ENCODE peak calls at places on chromosomes 11 and 22, in nine cellular contexts. One of them, this sample, is unnamed.

GRCh38 chr11:14645247-14645912 is 1.8 kb downstream of the PDE3B start:
- DNase-seq in activated CD4-positive, alpha-beta T cell treated with anti-CD3 and anti-CD28 coated beads for 48 hours: no peak
- DNase-seq in skeletal muscle cell: no peak
- DNase-seq in HAP-1: no peak
- DNase-seq in memory B cell: no peak
- DNase-seq in WTC11: no peak
- DNase-seq in mucosa of gallbladder: no peak
- DNase-seq in ACHN: no peak
- DNase-seq in kidney: no peak
- DNase-seq in this sample: no peak

GRCh38 chr11:113862430-113862829 is 12.9 kb downstream of the USP28 start:
- DNase-seq in activated CD4-positive, alpha-beta T cell treated with anti-CD3 and anti-CD28 coated beads for 48 hours: no peak
- DNase-seq in skeletal muscle cell: peak; percentile 31
- DNase-seq in HAP-1: no peak
- DNase-seq in memory B cell: no peak
- DNase-seq in WTC11: no peak
- DNase-seq in mucosa of gallbladder: no peak
- DNase-seq in ACHN: no peak
- DNase-seq in kidney: no peak
- DNase-seq in this sample: no peak

GRCh38 chr11:84498016-84498415 is 1129.1 kb downstream of the DLG2 start:
- DNase-seq in activated CD4-positive, alpha-beta T cell treated with anti-CD3 and anti-CD28 coated beads for 48 hours: no peak
- DNase-seq in skeletal muscle cell: peak; percentile 82
- DNase-seq in HAP-1: no peak
- DNase-seq in memory B cell: no peak
- DNase-seq in WTC11: no peak
- DNase-seq in mucosa of gallbladder: no peak
- DNase-seq in ACHN: no peak
- DNase-seq in kidney: peak; percentile 60
- DNase-seq in this sample: no peak

GRCh38 chr11:1848640-1849265 is 4.1 kb upstream of the LSP1 start:
- DNase-seq in activated CD4-positive, alpha-beta T cell treated with anti-CD3 and anti-CD28 coated beads for 48 hours: no peak
- DNase-seq in skeletal muscle cell: no peak
- DNase-seq in HAP-1: no peak
- DNase-seq in memory B cell: no peak
- DNase-seq in WTC11: no peak
- DNase-seq in mucosa of gallbladder: no peak
- DNase-seq in ACHN: no peak
- DNase-seq in kidney: peak; percentile 66
- DNase-seq in this sample: no peak

GRCh38 chr11:32511926-32512325 is 71.7 kb upstream of the EIF3M start:
- DNase-seq in activated CD4-positive, alpha-beta T cell treated with anti-CD3 and anti-CD28 coated beads for 48 hours: no peak
- DNase-seq in skeletal muscle cell: no peak
- DNase-seq in HAP-1: no peak
- DNase-seq in memory B cell: no peak
- DNase-seq in WTC11: no peak
- DNase-seq in mucosa of gallbladder: no peak
- DNase-seq in ACHN: no peak
- DNase-seq in kidney: no peak
- DNase-seq in this sample: no peak

GRCh38 chr22:26852176-26852575 is 194.8 kb downstream of the MIAT start:
- DNase-seq in activated CD4-positive, alpha-beta T cell treated with anti-CD3 and anti-CD28 coated beads for 48 hours: no peak
- DNase-seq in skeletal muscle cell: no peak
- DNase-seq in HAP-1: peak; percentile 48
- DNase-seq in memory B cell: no peak
- DNase-seq in WTC11: peak; percentile 85
- DNase-seq in mucosa of gallbladder: peak; percentile 17
- DNase-seq in ACHN: peak; percentile 10
- DNase-seq in kidney: no peak
- DNase-seq in this sample: peak; percentile 30

GRCh38 chr22:37284807-37285355 is 2.6 kb downstream of the CYTH4 start:
- DNase-seq in activated CD4-positive, alpha-beta T cell treated with anti-CD3 and anti-CD28 coated beads for 48 hours: no peak
- DNase-seq in skeletal muscle cell: no peak
- DNase-seq in HAP-1: no peak
- DNase-seq in memory B cell: peak; percentile 71
- DNase-seq in WTC11: no peak
- DNase-seq in mucosa of gallbladder: peak; percentile 61
- DNase-seq in ACHN: no peak
- DNase-seq in kidney: no peak
- DNase-seq in this sample: no peak

GRCh38 chr11:45328726-45329125 is 42.6 kb upstream of the SYT13 start:
- DNase-seq in activated CD4-positive, alpha-beta T cell treated with anti-CD3 and anti-CD28 coated beads for 48 hours: no peak
- DNase-seq in skeletal muscle cell: no peak
- DNase-seq in HAP-1: no peak
- DNase-seq in memory B cell: no peak
- DNase-seq in WTC11: no peak
- DNase-seq in mucosa of gallbladder: no peak
- DNase-seq in ACHN: no peak
- DNase-seq in kidney: no peak
- DNase-seq in this sample: no peak

GRCh38 chr22:37207981-37208380 is 4.3 kb downstream of the SSTR3 start:
- DNase-seq in activated CD4-positive, alpha-beta T cell treated with anti-CD3 and anti-CD28 coated beads for 48 hours: no peak
- DNase-seq in skeletal muscle cell: no peak
- DNase-seq in HAP-1: no peak
- DNase-seq in memory B cell: no peak
- DNase-seq in WTC11: no peak
- DNase-seq in mucosa of gallbladder: no peak
- DNase-seq in ACHN: no peak
- DNase-seq in kidney: no peak
- DNase-seq in this sample: no peak

GRCh38 chr11:27201454-27202302 is 161.1 kb downstream of the BBOX1 start:
- DNase-seq in activated CD4-positive, alpha-beta T cell treated with anti-CD3 and anti-CD28 coated beads for 48 hours: no peak
- DNase-seq in skeletal muscle cell: peak; percentile 72
- DNase-seq in HAP-1: peak; percentile 98
- DNase-seq in memory B cell: no peak
- DNase-seq in WTC11: no peak
- DNase-seq in mucosa of gallbladder: peak; percentile 57
- DNase-seq in ACHN: no peak
- DNase-seq in kidney: peak; percentile 93
- DNase-seq in this sample: no peak

GRCh38 chr11:126755494-126755893 is 245.1 kb downstream of the KIRREL3 start:
- DNase-seq in activated CD4-positive, alpha-beta T cell treated with anti-CD3 and anti-CD28 coated beads for 48 hours: no peak
- DNase-seq in skeletal muscle cell: no peak
- DNase-seq in HAP-1: no peak
- DNase-seq in memory B cell: no peak
- DNase-seq in WTC11: no peak
- DNase-seq in mucosa of gallbladder: no peak
- DNase-seq in ACHN: no peak
- DNase-seq in kidney: no peak
- DNase-seq in this sample: no peak

GRCh38 chr11:832529-833113 is at the start of gene CD151:
- DNase-seq in activated CD4-positive, alpha-beta T cell treated with anti-CD3 and anti-CD28 coated beads for 48 hours: peak; percentile 63
- DNase-seq in skeletal muscle cell: no peak
- DNase-seq in HAP-1: peak; percentile 83
- DNase-seq in memory B cell: no peak
- DNase-seq in WTC11: peak; percentile 70
- DNase-seq in mucosa of gallbladder: no peak
- DNase-seq in ACHN: peak; percentile 65
- DNase-seq in kidney: no peak
- DNase-seq in this sample: no peak

GRCh38 chr22:37552560-37553163 is 7.6 kb upstream of the CDC42EP1 start:
- DNase-seq in activated CD4-positive, alpha-beta T cell treated with anti-CD3 and anti-CD28 coated beads for 48 hours: no peak
- DNase-seq in skeletal muscle cell: no peak
- DNase-seq in HAP-1: peak; percentile 74
- DNase-seq in memory B cell: no peak
- DNase-seq in WTC11: peak; percentile 67
- DNase-seq in mucosa of gallbladder: no peak
- DNase-seq in ACHN: no peak
- DNase-seq in kidney: peak; percentile 89
- DNase-seq in this sample: peak; percentile 52

GRCh38 chr11:85663781-85664560 is 958 bp downstream of the CREBZF start:
- DNase-seq in activated CD4-positive, alpha-beta T cell treated with anti-CD3 and anti-CD28 coated beads for 48 hours: peak; percentile 91
- DNase-seq in skeletal muscle cell: no peak
- DNase-seq in HAP-1: peak; percentile 81
- DNase-seq in memory B cell: peak; percentile 80
- DNase-seq in WTC11: peak; percentile 78
- DNase-seq in mucosa of gallbladder: peak; percentile 85
- DNase-seq in ACHN: peak; percentile 52
- DNase-seq in kidney: peak; percentile 95
- DNase-seq in this sample: peak; percentile 71

GRCh38 chr11:103108933-103109817 is at the start of gene DYNC2H1:
- DNase-seq in activated CD4-positive, alpha-beta T cell treated with anti-CD3 and anti-CD28 coated beads for 48 hours: peak; percentile 91
- DNase-seq in skeletal muscle cell: peak; percentile 76
- DNase-seq in HAP-1: peak; percentile 93
- DNase-seq in memory B cell: peak; percentile 79
- DNase-seq in WTC11: peak; percentile 92
- DNase-seq in mucosa of gallbladder: peak; percentile 90
- DNase-seq in ACHN: peak; percentile 91
- DNase-seq in kidney: peak; percentile 97
- DNase-seq in this sample: peak; percentile 90

GRCh38 chr11:124278261-124278660 is 22.1 kb downstream of the OR8G5 start:
- DNase-seq in activated CD4-positive, alpha-beta T cell treated with anti-CD3 and anti-CD28 coated beads for 48 hours: no peak
- DNase-seq in skeletal muscle cell: no peak
- DNase-seq in HAP-1: no peak
- DNase-seq in memory B cell: no peak
- DNase-seq in WTC11: no peak
- DNase-seq in mucosa of gallbladder: no peak
- DNase-seq in ACHN: no peak
- DNase-seq in kidney: no peak
- DNase-seq in this sample: no peak

GRCh38 chr11:37061426-37061825 is 463.4 kb upstream of the RAG2 start:
- DNase-seq in activated CD4-positive, alpha-beta T cell treated with anti-CD3 and anti-CD28 coated beads for 48 hours: no peak
- DNase-seq in skeletal muscle cell: no peak
- DNase-seq in HAP-1: peak; percentile 10
- DNase-seq in memory B cell: no peak
- DNase-seq in WTC11: no peak
- DNase-seq in mucosa of gallbladder: no peak
- DNase-seq in ACHN: no peak
- DNase-seq in kidney: no peak
- DNase-seq in this sample: no peak

GRCh38 chr11:25566298-25567200 is 765.4 kb upstream of the ANO3 start:
- DNase-seq in activated CD4-positive, alpha-beta T cell treated with anti-CD3 and anti-CD28 coated beads for 48 hours: no peak
- DNase-seq in skeletal muscle cell: no peak
- DNase-seq in HAP-1: no peak
- DNase-seq in memory B cell: no peak
- DNase-seq in WTC11: no peak
- DNase-seq in mucosa of gallbladder: peak; percentile 12
- DNase-seq in ACHN: no peak
- DNase-seq in kidney: no peak
- DNase-seq in this sample: no peak

GRCh38 chr22:49929553-49929979 is 11.1 kb downstream of the CRELD2 start:
- DNase-seq in activated CD4-positive, alpha-beta T cell treated with anti-CD3 and anti-CD28 coated beads for 48 hours: peak; percentile 84
- DNase-seq in skeletal muscle cell: no peak
- DNase-seq in HAP-1: peak; percentile 82
- DNase-seq in memory B cell: peak; percentile 98
- DNase-seq in WTC11: peak; percentile 78
- DNase-seq in mucosa of gallbladder: no peak
- DNase-seq in ACHN: peak; percentile 45
- DNase-seq in kidney: no peak
- DNase-seq in this sample: peak; percentile 89

GRCh38 chr22:22836635-22837034 is 51.0 kb upstream of the IGLL5 start:
- DNase-seq in activated CD4-positive, alpha-beta T cell treated with anti-CD3 and anti-CD28 coated beads for 48 hours: no peak
- DNase-seq in skeletal muscle cell: no peak
- DNase-seq in HAP-1: no peak
- DNase-seq in memory B cell: no peak
- DNase-seq in WTC11: no peak
- DNase-seq in mucosa of gallbladder: no peak
- DNase-seq in ACHN: no peak
- DNase-seq in kidney: no peak
- DNase-seq in this sample: no peak

GRCh38 chr11:33147559-33147958 is 13.7 kb downstream of the CSTF3 start:
- DNase-seq in activated CD4-positive, alpha-beta T cell treated with anti-CD3 and anti-CD28 coated beads for 48 hours: no peak
- DNase-seq in skeletal muscle cell: no peak
- DNase-seq in HAP-1: no peak
- DNase-seq in memory B cell: no peak
- DNase-seq in WTC11: no peak
- DNase-seq in mucosa of gallbladder: no peak
- DNase-seq in ACHN: no peak
- DNase-seq in kidney: no peak
- DNase-seq in this sample: no peak

GRCh38 chr22:38110863-38111852 is 674 bp upstream of the BAIAP2L2 start:
- DNase-seq in activated CD4-positive, alpha-beta T cell treated with anti-CD3 and anti-CD28 coated beads for 48 hours: no peak
- DNase-seq in skeletal muscle cell: no peak
- DNase-seq in HAP-1: no peak
- DNase-seq in memory B cell: no peak
- DNase-seq in WTC11: peak; percentile 63
- DNase-seq in mucosa of gallbladder: peak; percentile 59
- DNase-seq in ACHN: peak; percentile 81
- DNase-seq in kidney: peak; percentile 55
- DNase-seq in this sample: no peak

GRCh38 chr11:121575250-121575962 is 122.6 kb upstream of the SORL1-AS1 start:
- DNase-seq in activated CD4-positive, alpha-beta T cell treated with anti-CD3 and anti-CD28 coated beads for 48 hours: no peak
- DNase-seq in skeletal muscle cell: peak; percentile 20
- DNase-seq in HAP-1: no peak
- DNase-seq in memory B cell: no peak
- DNase-seq in WTC11: no peak
- DNase-seq in mucosa of gallbladder: peak; percentile 65
- DNase-seq in ACHN: peak; percentile 2
- DNase-seq in kidney: peak; percentile 91
- DNase-seq in this sample: no peak

GRCh38 chr11:206516-207212 is 535 bp downstream of the BET1L start:
- DNase-seq in activated CD4-positive, alpha-beta T cell treated with anti-CD3 and anti-CD28 coated beads for 48 hours: no peak
- DNase-seq in skeletal muscle cell: no peak
- DNase-seq in HAP-1: peak; percentile 15
- DNase-seq in memory B cell: no peak
- DNase-seq in WTC11: no peak
- DNase-seq in mucosa of gallbladder: no peak
- DNase-seq in ACHN: no peak
- DNase-seq in kidney: peak; percentile 72
- DNase-seq in this sample: no peak

GRCh38 chr22:38638216-38638615 is 18.0 kb downstream of the FAM227A start:
- DNase-seq in activated CD4-positive, alpha-beta T cell treated with anti-CD3 and anti-CD28 coated beads for 48 hours: no peak
- DNase-seq in skeletal muscle cell: no peak
- DNase-seq in HAP-1: no peak
- DNase-seq in memory B cell: no peak
- DNase-seq in WTC11: no peak
- DNase-seq in mucosa of gallbladder: no peak
- DNase-seq in ACHN: no peak
- DNase-seq in kidney: no peak
- DNase-seq in this sample: no peak

GRCh38 chr22:38144025-38144405 is 33.5 kb upstream of the BAIAP2L2 start:
- DNase-seq in activated CD4-positive, alpha-beta T cell treated with anti-CD3 and anti-CD28 coated beads for 48 hours: no peak
- DNase-seq in skeletal muscle cell: no peak
- DNase-seq in HAP-1: no peak
- DNase-seq in memory B cell: no peak
- DNase-seq in WTC11: no peak
- DNase-seq in mucosa of gallbladder: no peak
- DNase-seq in ACHN: peak; percentile 31
- DNase-seq in kidney: peak; percentile 12
- DNase-seq in this sample: no peak

GRCh38 chr22:50304528-50305392 is 2.7 kb downstream of the PLXNB2 start:
- DNase-seq in activated CD4-positive, alpha-beta T cell treated with anti-CD3 and anti-CD28 coated beads for 48 hours: no peak
- DNase-seq in skeletal muscle cell: no peak
- DNase-seq in HAP-1: no peak
- DNase-seq in memory B cell: no peak
- DNase-seq in WTC11: no peak
- DNase-seq in mucosa of gallbladder: no peak
- DNase-seq in ACHN: peak; percentile 45
- DNase-seq in kidney: no peak
- DNase-seq in this sample: no peak

GRCh38 chr11:18958221-18958910 is 19.2 kb upstream of the MRGPRX1 start:
- DNase-seq in activated CD4-positive, alpha-beta T cell treated with anti-CD3 and anti-CD28 coated beads for 48 hours: no peak
- DNase-seq in skeletal muscle cell: no peak
- DNase-seq in HAP-1: no peak
- DNase-seq in memory B cell: no peak
- DNase-seq in WTC11: peak; percentile 34
- DNase-seq in mucosa of gallbladder: no peak
- DNase-seq in ACHN: no peak
- DNase-seq in kidney: no peak
- DNase-seq in this sample: no peak

GRCh38 chr11:56932572-56933235 is 56.0 kb upstream of the OR5AK2 start:
- DNase-seq in activated CD4-positive, alpha-beta T cell treated with anti-CD3 and anti-CD28 coated beads for 48 hours: no peak
- DNase-seq in skeletal muscle cell: peak; percentile 53
- DNase-seq in HAP-1: no peak
- DNase-seq in memory B cell: no peak
- DNase-seq in WTC11: no peak
- DNase-seq in mucosa of gallbladder: peak; percentile 47
- DNase-seq in ACHN: peak; percentile 83
- DNase-seq in kidney: no peak
- DNase-seq in this sample: no peak

GRCh38 chr11:59197990-59198389 is 14.7 kb downstream of the MPEG1 start:
- DNase-seq in activated CD4-positive, alpha-beta T cell treated with anti-CD3 and anti-CD28 coated beads for 48 hours: no peak
- DNase-seq in skeletal muscle cell: peak; percentile 82
- DNase-seq in HAP-1: no peak
- DNase-seq in memory B cell: no peak
- DNase-seq in WTC11: no peak
- DNase-seq in mucosa of gallbladder: peak; percentile 72
- DNase-seq in ACHN: no peak
- DNase-seq in kidney: peak; percentile 98
- DNase-seq in this sample: no peak

GRCh38 chr11:111878385-111878765 is 590 bp downstream of the FDXACB1 start:
- DNase-seq in activated CD4-positive, alpha-beta T cell treated with anti-CD3 and anti-CD28 coated beads for 48 hours: no peak
- DNase-seq in skeletal muscle cell: no peak
- DNase-seq in HAP-1: no peak
- DNase-seq in memory B cell: no peak
- DNase-seq in WTC11: no peak
- DNase-seq in mucosa of gallbladder: no peak
- DNase-seq in ACHN: peak; percentile 36
- DNase-seq in kidney: no peak
- DNase-seq in this sample: peak; percentile 6